ENCODE peak calls at places on chromosomes 1 and 21, in five cellular contexts. E is heart right ventricle; K is CD8-positive, alpha-beta T cell; T is HepG2; F is fibroblast of lung. Z is an unnamed sample. For H3K4me1, the result is how much of the 10 kb centered on the place peaks cover.

GRCh38 chr1:236489710-236490377 is 33.9 kb upstream of the LGALS8 start:
- DNase-seq in E (no peak), K (no peak), T (peak), F (peak), Z (peak)

GRCh38 chr1:162720996-162721395 is 69.5 kb upstream of the HSD17B7 start:
- DNase-seq in E (no peak), K (no peak), T (no peak), F (peak), Z (no peak)

GRCh38 chr1:3352952-3353331 is 101.5 kb upstream of the ARHGEF16 start:
- DNase-seq in E (peak), K (no peak), T (no peak), F (peak), Z (peak)

GRCh38 chr1:39501666-39502065 is 10.2 kb downstream of the BMP8A start:
- DNase-seq in E (no peak), K (no peak), T (no peak), F (peak), Z (no peak)

GRCh38 chr1:235127774-235128452 is 724 bp downstream of the TOMM20 start:
- DNase-seq in E (no peak), K (no peak), T (no peak), F (no peak), Z (peak)

GRCh38 chr1:44723064-44723463 is 7.9 kb downstream of the RNU5D-1 start:
- DNase-seq in E (no peak), K (peak), T (no peak), F (no peak), Z (no peak)

GRCh38 chr1:106515375-106515774 is 541.1 kb upstream of the PRMT6 start:
- DNase-seq in E (no peak), K (no peak), T (no peak), F (no peak), Z (no peak)

GRCh38 chr1:113133759-113134158 is 60.8 kb downstream of the LRIG2 start:
- DNase-seq in E (no peak), K (no peak), T (peak), F (no peak), Z (no peak)

GRCh38 chr1:153543738-153544135 is 1.9 kb downstream of the S100A4 start:
- DNase-seq in E (no peak), K (no peak), T (no peak), F (no peak), Z (no peak)

GRCh38 chr1:153546371-153546770 is 765 bp upstream of the S100A4 start:
- DNase-seq in E (no peak), K (no peak), T (no peak), F (no peak), Z (no peak)

GRCh38 chr1:153544453-153545066 is 1.0 kb downstream of the S100A4 start:
- DNase-seq in E (no peak), K (no peak), T (no peak), F (no peak), Z (no peak)

GRCh38 chr1:153546796-153547559 is 1.4 kb upstream of the S100A4 start:
- DNase-seq in E (no peak), K (no peak), T (no peak), F (no peak), Z (no peak)

DNA sequence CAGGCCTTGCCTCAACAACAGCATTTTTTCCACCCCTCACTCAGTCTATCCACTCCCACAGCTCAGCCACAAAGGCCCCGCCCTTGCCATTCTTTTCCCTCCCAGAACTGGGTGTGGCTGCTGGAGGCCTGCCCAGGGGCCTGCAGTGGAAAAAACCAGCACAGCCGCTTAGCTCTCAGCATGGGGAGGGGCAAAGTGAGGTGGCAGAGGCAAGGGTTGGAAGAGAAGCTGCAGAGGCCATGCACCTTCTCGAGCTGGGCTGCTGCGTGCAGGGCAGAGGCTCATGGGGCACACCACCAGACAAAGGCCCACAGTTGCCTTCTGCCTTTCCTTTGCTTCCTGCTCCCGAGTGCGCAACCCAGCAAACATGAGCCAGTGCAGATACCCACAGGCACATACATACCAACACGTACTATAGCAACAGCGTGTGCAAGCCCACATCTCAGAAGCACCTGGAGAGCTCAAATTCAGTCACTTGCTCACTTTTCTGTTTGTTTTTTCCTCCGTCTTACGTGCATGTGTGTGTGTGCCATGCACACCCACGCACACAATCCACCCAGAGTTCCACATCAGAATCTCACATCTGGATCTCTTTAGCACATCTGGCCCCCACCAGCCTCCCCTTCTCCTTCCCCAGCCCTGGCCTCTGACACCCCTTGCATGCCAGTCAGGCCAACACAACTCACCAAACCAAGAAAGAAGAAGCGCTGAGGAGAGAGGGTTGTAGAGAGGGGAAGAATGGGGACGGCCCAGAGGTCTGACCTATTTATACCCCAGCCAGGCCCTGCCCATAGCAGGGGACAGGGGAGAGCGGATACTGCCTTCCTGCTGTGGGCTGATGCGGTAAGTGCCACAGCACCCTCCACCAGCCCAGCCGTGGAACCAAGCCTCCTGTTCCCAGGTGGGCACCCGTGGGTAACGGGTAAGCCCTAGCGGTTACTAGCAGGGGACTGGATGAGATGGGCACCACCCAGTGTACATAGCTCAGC is at the start of gene S100A4:
- DNase-seq in E (peak), K (peak), T (peak), F (peak), Z (peak)
- H3K4me1 ChIP-seq in E (under half), K (half or more), T (half or more), F (under half), Z (under half)

DNA sequence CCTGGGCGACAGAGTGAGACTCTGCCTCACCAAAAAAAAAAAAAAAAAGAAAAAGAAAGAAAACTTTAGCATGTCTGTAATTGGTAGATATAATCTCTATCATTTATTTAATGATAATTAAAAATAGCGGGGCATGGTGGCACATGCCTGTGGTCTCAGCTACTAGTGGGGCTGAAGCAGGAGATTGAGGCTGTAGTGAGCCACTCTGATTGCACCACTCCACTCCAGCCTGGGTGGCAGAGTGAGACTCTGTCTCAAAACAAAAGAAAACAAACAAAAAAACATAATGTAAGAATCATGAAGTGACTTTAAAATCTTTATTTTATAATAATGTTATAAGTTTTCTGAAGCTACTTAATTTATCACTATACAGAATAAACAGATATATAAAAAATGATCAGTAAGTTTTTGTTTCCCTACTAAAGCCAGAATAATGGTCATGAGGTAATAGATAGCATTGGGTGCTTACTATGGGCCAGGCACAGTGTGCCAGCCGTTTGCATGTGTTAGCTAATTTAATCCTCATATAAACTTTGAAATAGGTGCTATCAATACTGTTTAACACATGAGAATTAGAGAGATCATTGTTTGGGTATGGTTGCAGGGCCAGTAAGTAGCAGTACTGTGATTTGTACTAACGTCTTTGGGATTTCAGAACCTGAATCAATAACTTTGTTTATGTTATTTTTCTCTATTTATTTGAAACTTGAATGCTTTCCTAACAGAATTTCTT is 23.8 kb downstream of the CLIC4 start:
- DNase-seq in E (no peak), K (no peak), T (no peak), F (no peak), Z (no peak)
- H3K4me3 ChIP-seq in E (no peak), K (no peak), T (no peak), F (no peak), Z (no peak)

GRCh38 chr1:202576816-202577215 is 133.4 kb downstream of the SYT2 start:
- DNase-seq in E (no peak), K (no peak), T (peak), F (peak), Z (no peak)

GRCh38 chr1:202578001-202578500 is 132.2 kb downstream of the SYT2 start:
- DNase-seq in E (no peak), K (no peak), T (no peak), F (peak), Z (no peak)

GRCh38 chr1:202577381-202577780 is 132.9 kb downstream of the SYT2 start:
- DNase-seq in E (no peak), K (no peak), T (no peak), F (peak), Z (no peak)

GRCh38 chr1:202578565-202578964 is 131.7 kb downstream of the SYT2 start:
- DNase-seq in E (no peak), K (no peak), T (no peak), F (peak), Z (no peak)

GRCh38 chr1:202575906-202576653 is 134.2 kb downstream of the SYT2 start:
- DNase-seq in E (no peak), K (no peak), T (no peak), F (peak), Z (no peak)
- H3K4me1 ChIP-seq in E (half or more), K (under half), T (under half), F (under half), Z (under half)

GRCh38 chr1:150182233-150182632 is 32.5 kb downstream of the PLEKHO1 start:
- DNase-seq in E (no peak), K (no peak), T (no peak), F (no peak), Z (no peak)

GRCh38 chr1:150187560-150187931 is 37.8 kb downstream of the PLEKHO1 start:
- DNase-seq in E (no peak), K (no peak), T (no peak), F (no peak), Z (no peak)

GRCh38 chr1:150186789-150187559 is 37.3 kb downstream of the PLEKHO1 start:
- DNase-seq in E (no peak), K (no peak), T (peak), F (peak), Z (peak)

GRCh38 chr1:150179867-150180266 is 30.2 kb downstream of the PLEKHO1 start:
- DNase-seq in E (no peak), K (no peak), T (no peak), F (no peak), Z (no peak)

DNA sequence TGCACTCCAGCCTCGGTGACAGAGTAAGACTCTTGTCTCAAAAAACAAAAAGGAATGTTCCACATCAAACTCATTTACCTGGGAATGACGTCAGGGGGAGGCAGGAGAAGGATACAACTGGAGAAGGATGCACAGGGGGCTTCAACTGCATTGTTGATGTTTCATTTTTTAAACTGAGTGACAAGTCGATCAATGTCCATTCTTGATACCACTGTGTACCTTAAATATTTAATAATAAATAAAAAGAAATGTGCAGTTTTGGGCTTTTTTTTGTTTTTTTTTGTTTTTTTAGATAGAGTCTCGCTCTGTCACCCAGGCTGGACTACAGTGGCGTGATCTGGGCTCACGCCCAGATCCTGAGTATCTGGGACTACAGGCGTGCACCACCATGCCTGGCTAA is 35.8 kb downstream of the PLEKHO1 start:
- DNase-seq in E (no peak), K (no peak), T (no peak), F (no peak), Z (no peak)
- H3K4me3 ChIP-seq in E (no peak), K (no peak), T (no peak), F (no peak), Z (no peak)

GRCh38 chr21:44931501-44932365 is 8.1 kb upstream of the SLX9 start:
- DNase-seq in E (no peak), K (peak), T (no peak), F (no peak), Z (no peak)
- H3K4me1 ChIP-seq in E (under half), K (half or more), T (half or more), F (under half), Z (under half)

DNA sequence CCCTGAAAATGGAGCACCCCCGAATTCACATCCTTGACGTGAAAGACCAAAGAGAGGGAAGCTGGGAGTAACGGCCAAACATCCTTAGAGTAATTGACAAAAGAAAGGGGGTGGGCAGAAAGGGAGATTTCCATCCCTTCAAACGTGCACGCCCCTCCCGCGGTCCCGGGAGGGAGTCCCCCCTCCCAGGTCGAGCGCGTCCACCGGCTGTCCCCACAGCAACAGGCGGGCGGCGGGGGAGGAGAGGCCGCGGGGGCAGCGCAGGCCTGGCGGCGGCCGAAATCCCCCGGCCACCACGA is 5.3 kb upstream of the PROX1 start:
- DNase-seq in E (no peak), K (no peak), T (no peak), F (no peak), Z (no peak)
- H3K4me3 ChIP-seq in E (peak), K (no peak), T (peak), F (no peak), Z (peak)

Z was measured in small intestine.